ENCODE peak calls at places on chromosome 22, in ten cellular contexts. One of them, this sample, is unnamed.

GRCh38 chr22:46737976-46738641 is at the start of gene CERK:
- DNase-seq in activated CD4-positive, alpha-beta T cell treated with anti-CD3 and anti-CD28 coated beads, Interleukin-2, amount 50 U/mL, for 48 hours: peak; percentile 65
- DNase-seq in T-cell: peak; percentile 46
- DNase-seq in kidney glomerular epithelial cell: peak; percentile 22
- DNase-seq in AG09319: no peak
- DNase-seq in transverse colon: peak; percentile 87
- DNase-seq in activated CD8-positive, alpha-beta T cell treated with anti-CD3 and anti-CD28 coated beads, Interleukin-2, amount 10 ng/mL, durations not matched to agents 7 days and 5 days: peak; percentile 59
- DNase-seq in osteocyte: no peak
- DNase-seq in stimulated activated CD4-positive, alpha-beta T cell treated with anti-CD3 and anti-CD28 coated beads, Interleukin-2, amount 100 ng/mL, for 48 hours: peak; percentile 51
- DNase-seq in suprapubic skin: peak; percentile 85
- DNase-seq in this sample: peak; percentile 74

GRCh38 chr22:39592104-39593060 is 21.8 kb downstream of the CACNA1I start:
- DNase-seq in activated CD4-positive, alpha-beta T cell treated with anti-CD3 and anti-CD28 coated beads, Interleukin-2, amount 50 U/mL, for 48 hours: no peak
- DNase-seq in T-cell: no peak
- DNase-seq in kidney glomerular epithelial cell: peak; percentile 84
- DNase-seq in AG09319: peak; percentile 29
- DNase-seq in transverse colon: no peak
- DNase-seq in activated CD8-positive, alpha-beta T cell treated with anti-CD3 and anti-CD28 coated beads, Interleukin-2, amount 10 ng/mL, durations not matched to agents 7 days and 5 days: no peak
- DNase-seq in osteocyte: no peak
- DNase-seq in stimulated activated CD4-positive, alpha-beta T cell treated with anti-CD3 and anti-CD28 coated beads, Interleukin-2, amount 100 ng/mL, for 48 hours: no peak
- DNase-seq in suprapubic skin: no peak
- DNase-seq in this sample: no peak

GRCh38 chr22:46070722-46071450 is 79.4 kb upstream of the PPARA start:
- DNase-seq in activated CD4-positive, alpha-beta T cell treated with anti-CD3 and anti-CD28 coated beads, Interleukin-2, amount 50 U/mL, for 48 hours: peak; percentile 53
- DNase-seq in T-cell: no peak
- DNase-seq in kidney glomerular epithelial cell: peak; percentile 69
- DNase-seq in AG09319: no peak
- DNase-seq in transverse colon: peak; percentile 68
- DNase-seq in activated CD8-positive, alpha-beta T cell treated with anti-CD3 and anti-CD28 coated beads, Interleukin-2, amount 10 ng/mL, durations not matched to agents 7 days and 5 days: peak; percentile 42
- DNase-seq in osteocyte: no peak
- DNase-seq in stimulated activated CD4-positive, alpha-beta T cell treated with anti-CD3 and anti-CD28 coated beads, Interleukin-2, amount 100 ng/mL, for 48 hours: peak; percentile 53
- DNase-seq in suprapubic skin: no peak
- DNase-seq in this sample: peak; percentile 78

GRCh38 chr22:27132896-27133500 is 475.6 kb downstream of the MIAT start:
- DNase-seq in activated CD4-positive, alpha-beta T cell treated with anti-CD3 and anti-CD28 coated beads, Interleukin-2, amount 50 U/mL, for 48 hours: no peak
- DNase-seq in T-cell: no peak
- DNase-seq in kidney glomerular epithelial cell: no peak
- DNase-seq in AG09319: no peak
- DNase-seq in transverse colon: no peak
- DNase-seq in activated CD8-positive, alpha-beta T cell treated with anti-CD3 and anti-CD28 coated beads, Interleukin-2, amount 10 ng/mL, durations not matched to agents 7 days and 5 days: no peak
- DNase-seq in osteocyte: no peak
- DNase-seq in stimulated activated CD4-positive, alpha-beta T cell treated with anti-CD3 and anti-CD28 coated beads, Interleukin-2, amount 100 ng/mL, for 48 hours: no peak
- DNase-seq in suprapubic skin: no peak
- DNase-seq in this sample: peak; percentile 41

GRCh38 chr22:34886812-34887211 is 179.1 kb upstream of the ISX start:
- DNase-seq in activated CD4-positive, alpha-beta T cell treated with anti-CD3 and anti-CD28 coated beads, Interleukin-2, amount 50 U/mL, for 48 hours: no peak
- DNase-seq in T-cell: no peak
- DNase-seq in kidney glomerular epithelial cell: no peak
- DNase-seq in AG09319: no peak
- DNase-seq in transverse colon: no peak
- DNase-seq in activated CD8-positive, alpha-beta T cell treated with anti-CD3 and anti-CD28 coated beads, Interleukin-2, amount 10 ng/mL, durations not matched to agents 7 days and 5 days: no peak
- DNase-seq in osteocyte: no peak
- DNase-seq in stimulated activated CD4-positive, alpha-beta T cell treated with anti-CD3 and anti-CD28 coated beads, Interleukin-2, amount 100 ng/mL, for 48 hours: no peak
- DNase-seq in suprapubic skin: no peak
- DNase-seq in this sample: no peak

GRCh38 chr22:47089796-47090460 is 327.5 kb downstream of the TBC1D22A start:
- DNase-seq in activated CD4-positive, alpha-beta T cell treated with anti-CD3 and anti-CD28 coated beads, Interleukin-2, amount 50 U/mL, for 48 hours: no peak
- DNase-seq in T-cell: no peak
- DNase-seq in kidney glomerular epithelial cell: no peak
- DNase-seq in AG09319: no peak
- DNase-seq in transverse colon: no peak
- DNase-seq in activated CD8-positive, alpha-beta T cell treated with anti-CD3 and anti-CD28 coated beads, Interleukin-2, amount 10 ng/mL, durations not matched to agents 7 days and 5 days: no peak
- DNase-seq in osteocyte: peak; percentile 80
- DNase-seq in stimulated activated CD4-positive, alpha-beta T cell treated with anti-CD3 and anti-CD28 coated beads, Interleukin-2, amount 100 ng/mL, for 48 hours: no peak
- DNase-seq in suprapubic skin: no peak
- DNase-seq in this sample: no peak

GRCh38 chr22:23752750-23753149 is 1.5 kb downstream of the VPREB3 start:
- DNase-seq in activated CD4-positive, alpha-beta T cell treated with anti-CD3 and anti-CD28 coated beads, Interleukin-2, amount 50 U/mL, for 48 hours: no peak
- DNase-seq in T-cell: no peak
- DNase-seq in kidney glomerular epithelial cell: no peak
- DNase-seq in AG09319: no peak
- DNase-seq in transverse colon: no peak
- DNase-seq in activated CD8-positive, alpha-beta T cell treated with anti-CD3 and anti-CD28 coated beads, Interleukin-2, amount 10 ng/mL, durations not matched to agents 7 days and 5 days: no peak
- DNase-seq in osteocyte: no peak
- DNase-seq in stimulated activated CD4-positive, alpha-beta T cell treated with anti-CD3 and anti-CD28 coated beads, Interleukin-2, amount 100 ng/mL, for 48 hours: no peak
- DNase-seq in suprapubic skin: no peak
- DNase-seq in this sample: no peak

GRCh38 chr22:33325232-33326004 is 267.2 kb upstream of the SYN3 start:
- DNase-seq in activated CD4-positive, alpha-beta T cell treated with anti-CD3 and anti-CD28 coated beads, Interleukin-2, amount 50 U/mL, for 48 hours: no peak
- DNase-seq in T-cell: no peak
- DNase-seq in kidney glomerular epithelial cell: no peak
- DNase-seq in AG09319: no peak
- DNase-seq in transverse colon: no peak
- DNase-seq in activated CD8-positive, alpha-beta T cell treated with anti-CD3 and anti-CD28 coated beads, Interleukin-2, amount 10 ng/mL, durations not matched to agents 7 days and 5 days: no peak
- DNase-seq in osteocyte: no peak
- DNase-seq in stimulated activated CD4-positive, alpha-beta T cell treated with anti-CD3 and anti-CD28 coated beads, Interleukin-2, amount 100 ng/mL, for 48 hours: no peak
- DNase-seq in suprapubic skin: no peak
- DNase-seq in this sample: no peak

GRCh38 chr22:38196791-38197429 is 4.9 kb upstream of the MAFF start:
- DNase-seq in activated CD4-positive, alpha-beta T cell treated with anti-CD3 and anti-CD28 coated beads, Interleukin-2, amount 50 U/mL, for 48 hours: no peak
- DNase-seq in T-cell: no peak
- DNase-seq in kidney glomerular epithelial cell: no peak
- DNase-seq in AG09319: no peak
- DNase-seq in transverse colon: peak; percentile 62
- DNase-seq in activated CD8-positive, alpha-beta T cell treated with anti-CD3 and anti-CD28 coated beads, Interleukin-2, amount 10 ng/mL, durations not matched to agents 7 days and 5 days: no peak
- DNase-seq in osteocyte: no peak
- DNase-seq in stimulated activated CD4-positive, alpha-beta T cell treated with anti-CD3 and anti-CD28 coated beads, Interleukin-2, amount 100 ng/mL, for 48 hours: no peak
- DNase-seq in suprapubic skin: no peak
- DNase-seq in this sample: no peak

GRCh38 chr22:24430431-24431308 is 3.3 kb downstream of the ADORA2A start:
- DNase-seq in activated CD4-positive, alpha-beta T cell treated with anti-CD3 and anti-CD28 coated beads, Interleukin-2, amount 50 U/mL, for 48 hours: no peak
- DNase-seq in T-cell: no peak
- DNase-seq in kidney glomerular epithelial cell: no peak
- DNase-seq in AG09319: no peak
- DNase-seq in transverse colon: no peak
- DNase-seq in activated CD8-positive, alpha-beta T cell treated with anti-CD3 and anti-CD28 coated beads, Interleukin-2, amount 10 ng/mL, durations not matched to agents 7 days and 5 days: no peak
- DNase-seq in osteocyte: no peak
- DNase-seq in stimulated activated CD4-positive, alpha-beta T cell treated with anti-CD3 and anti-CD28 coated beads, Interleukin-2, amount 100 ng/mL, for 48 hours: no peak
- DNase-seq in suprapubic skin: peak; percentile 62
- DNase-seq in this sample: no peak

GRCh38 chr22:48748860-48749554 is 1078.7 kb downstream of the BRD1 start:
- DNase-seq in activated CD4-positive, alpha-beta T cell treated with anti-CD3 and anti-CD28 coated beads, Interleukin-2, amount 50 U/mL, for 48 hours: no peak
- DNase-seq in T-cell: no peak
- DNase-seq in kidney glomerular epithelial cell: no peak
- DNase-seq in AG09319: no peak
- DNase-seq in transverse colon: no peak
- DNase-seq in activated CD8-positive, alpha-beta T cell treated with anti-CD3 and anti-CD28 coated beads, Interleukin-2, amount 10 ng/mL, durations not matched to agents 7 days and 5 days: peak; percentile 7
- DNase-seq in osteocyte: peak; percentile 81
- DNase-seq in stimulated activated CD4-positive, alpha-beta T cell treated with anti-CD3 and anti-CD28 coated beads, Interleukin-2, amount 100 ng/mL, for 48 hours: no peak
- DNase-seq in suprapubic skin: no peak
- DNase-seq in this sample: peak; percentile 19

GRCh38 chr22:49119551-49119952 is 708.1 kb downstream of the BRD1 start:
- DNase-seq in activated CD4-positive, alpha-beta T cell treated with anti-CD3 and anti-CD28 coated beads, Interleukin-2, amount 50 U/mL, for 48 hours: no peak
- DNase-seq in T-cell: no peak
- DNase-seq in kidney glomerular epithelial cell: no peak
- DNase-seq in AG09319: no peak
- DNase-seq in transverse colon: no peak
- DNase-seq in activated CD8-positive, alpha-beta T cell treated with anti-CD3 and anti-CD28 coated beads, Interleukin-2, amount 10 ng/mL, durations not matched to agents 7 days and 5 days: no peak
- DNase-seq in osteocyte: no peak
- DNase-seq in stimulated activated CD4-positive, alpha-beta T cell treated with anti-CD3 and anti-CD28 coated beads, Interleukin-2, amount 100 ng/mL, for 48 hours: no peak
- DNase-seq in suprapubic skin: peak; percentile 90
- DNase-seq in this sample: no peak

GRCh38 chr22:50612715-50613221 is 12.2 kb downstream of the MAPK8IP2 start:
- DNase-seq in activated CD4-positive, alpha-beta T cell treated with anti-CD3 and anti-CD28 coated beads, Interleukin-2, amount 50 U/mL, for 48 hours: no peak
- DNase-seq in T-cell: no peak
- DNase-seq in kidney glomerular epithelial cell: no peak
- DNase-seq in AG09319: no peak
- DNase-seq in transverse colon: peak; percentile 72
- DNase-seq in activated CD8-positive, alpha-beta T cell treated with anti-CD3 and anti-CD28 coated beads, Interleukin-2, amount 10 ng/mL, durations not matched to agents 7 days and 5 days: no peak
- DNase-seq in osteocyte: no peak
- DNase-seq in stimulated activated CD4-positive, alpha-beta T cell treated with anti-CD3 and anti-CD28 coated beads, Interleukin-2, amount 100 ng/mL, for 48 hours: no peak
- DNase-seq in suprapubic skin: no peak
- DNase-seq in this sample: no peak